ENCODE peak calls at places on chromosomes 1 and 21, in ten cellular contexts. H, Z, R, D, U, B, K, M, T and I are unnamed samples.
A peak's percentile ranks its signal among the peaks of the same experiment; 100 is the strongest.

GRCh38 chr21:33367309-33367973 is 35.8 kb upstream of the IFNGR2 start:
- DNase-seq in R (peak; percentile 51), M (peak; percentile 61), B (no peak), K (no peak), T (no peak), H (no peak), Z (no peak), U (no peak), D (no peak), I (no peak)

GRCh38 chr1:85628791-85629531 is 48.4 kb downstream of the CCN1 start:
- DNase-seq in B (no peak), Z (peak; percentile 54), K (peak; percentile 4), R (peak; percentile 60), M (peak; percentile 49), T (no peak), H (no peak), U (peak; percentile 95), D (peak; percentile 58), I (peak; percentile 91)

GRCh38 chr1:38101037-38101782 is 54.6 kb upstream of the POU3F1 start:
- DNase-seq in B (no peak), K (no peak), Z (no peak), D (no peak), H (no peak), M (no peak), U (no peak), R (no peak), T (no peak), I (no peak)

GRCh38 chr1:110196917-110197782 is 13.0 kb upstream of the KCNC4 start:
- DNase-seq in Z (no peak), D (no peak), K (no peak), B (peak; percentile 57), U (peak; percentile 41), H (peak; percentile 29), R (peak; percentile 75), M (peak; percentile 46), T (no peak), I (peak; percentile 46)

GRCh38 chr1:157834430-157834829 is 7.2 kb downstream of the CD5L start:
- DNase-seq in K (no peak), M (no peak), B (no peak), U (no peak), H (no peak), R (no peak), T (no peak), D (no peak), Z (no peak), I (no peak)

GRCh38 chr1:165763442-165763841 is 5.2 kb downstream of the TMCO1 start:
- DNase-seq in K (no peak), R (no peak), Z (no peak), H (no peak), M (no peak), B (no peak), D (no peak), T (no peak), U (no peak), I (no peak)

GRCh38 chr1:8241417-8242014 is 76.4 kb upstream of the SLC45A1 start:
- DNase-seq in Z (peak; percentile 75), R (no peak), H (no peak), M (no peak), T (no peak), D (no peak), B (no peak), U (no peak), K (no peak), I (peak; percentile 3)

GRCh38 chr1:109726007-109726406 is 14.0 kb downstream of the GSTM5 start:
- DNase-seq in K (no peak), M (no peak), D (no peak), U (no peak), H (no peak), R (no peak), B (no peak), T (no peak), Z (no peak), I (no peak)

GRCh38 chr1:40780678-40781613 is 2.6 kb upstream of the KCNQ4 start:
- DNase-seq in K (no peak), H (no peak), D (no peak), B (no peak), T (no peak), M (peak; percentile 21), R (no peak), Z (no peak), U (peak; percentile 32), I (no peak)

GRCh38 chr1:52631759-52632331 is 1.1 kb upstream of the SHISAL2A start:
- DNase-seq in K (no peak), Z (no peak), H (no peak), D (no peak), T (no peak), M (no peak), U (no peak), R (no peak), B (no peak), I (no peak)

GRCh38 chr1:156897078-156897825 is 3.7 kb downstream of the PEAR1 start:
- DNase-seq in K (no peak), D (peak; percentile 41), Z (no peak), H (no peak), M (peak; percentile 52), T (no peak), B (no peak), U (peak; percentile 67), R (peak; percentile 48), I (peak; percentile 73)

GRCh38 chr1:36118396-36118795 is 6.6 kb downstream of the COL8A2 start:
- DNase-seq in H (no peak), T (no peak), B (no peak), K (no peak), Z (no peak), R (no peak), M (no peak), U (no peak), D (no peak), I (no peak)

GRCh38 chr1:40300249-40300567 is 16.9 kb downstream of the COL9A2 start:
- DNase-seq in T (no peak), Z (no peak), R (no peak), D (no peak), U (no peak), K (no peak), H (no peak), M (no peak), B (no peak), I (no peak)

GRCh38 chr1:200260587-200261335 is 149.1 kb downstream of the ZNF281 start:
- DNase-seq in B (no peak), R (no peak), K (no peak), D (no peak), M (no peak), U (no peak), H (no peak), Z (no peak), T (no peak), I (no peak)

GRCh38 chr1:226723640-226724532 is 15.2 kb downstream of the ITPKB start:
- DNase-seq in D (no peak), Z (no peak), K (no peak), R (peak; percentile 47), B (peak; percentile 80), U (peak; percentile 73), M (peak; percentile 52), H (no peak), T (no peak), I (peak; percentile 71)

GRCh38 chr1:233020441-233020840 is 70.0 kb downstream of the NTPCR start:
- DNase-seq in D (no peak), K (no peak), T (no peak), B (no peak), Z (peak; percentile 16), R (peak; percentile 14), M (no peak), U (peak; percentile 8), H (no peak), I (peak; percentile 20)

GRCh38 chr21:46325073-46325912 is 1.3 kb downstream of the PCNT start:
- DNase-seq in H (no peak), M (peak; percentile 54), B (peak; percentile 63), T (no peak), U (peak; percentile 47), R (peak; percentile 71), D (peak; percentile 68), K (peak; percentile 45), Z (no peak), I (peak; percentile 60)

GRCh38 chr1:161198206-161198876 is 513 bp downstream of the ADAMTS4 start:
- DNase-seq in T (no peak), Z (no peak), K (peak; percentile 57), U (no peak), B (peak; percentile 78), D (peak; percentile 76), H (no peak), R (no peak), M (no peak), I (peak; percentile 43)